ENCODE peak calls at places on chromosomes 2 and 18, in six cellular contexts. One of them, this sample, is unnamed.

GRCh38 chr2:96923810-96924774 is 54.2 kb upstream of the SEMA4C start:
- DNase-seq in ovary: no peak
- DNase-seq in prostate gland: no peak
- DNase-seq in kidney epithelial cell: no peak
- DNase-seq in kidney: no peak
- DNase-seq in stomach: no peak
- DNase-seq in this sample: no peak

GRCh38 chr2:218897394-218898108 is 16.9 kb downstream of the WNT10A start:
- DNase-seq in kidney epithelial cell: no peak
- DNase-seq in prostate gland: no peak
- DNase-seq in stomach: no peak
- DNase-seq in kidney: peak
- DNase-seq in ovary: no peak
- DNase-seq in this sample: no peak

GRCh38 chr2:234162876-234163275 is 112.4 kb downstream of the SPP2 start:
- DNase-seq in ovary: no peak
- DNase-seq in kidney: no peak
- DNase-seq in stomach: no peak
- DNase-seq in kidney epithelial cell: no peak
- DNase-seq in prostate gland: no peak
- DNase-seq in this sample: no peak

GRCh38 chr2:24080721-24081120 is 3.9 kb downstream of the TP53I3 start:
- DNase-seq in kidney: no peak
- DNase-seq in kidney epithelial cell: no peak
- DNase-seq in stomach: no peak
- DNase-seq in prostate gland: no peak
- DNase-seq in ovary: no peak
- DNase-seq in this sample: no peak

GRCh38 chr2:53233759-53234547 is 533.7 kb upstream of the CHAC2 start:
- DNase-seq in ovary: no peak
- DNase-seq in kidney epithelial cell: no peak
- DNase-seq in kidney: no peak
- DNase-seq in prostate gland: no peak
- DNase-seq in stomach: no peak
- DNase-seq in this sample: no peak

GRCh38 chr2:197707316-197708213 is 2.4 kb downstream of the MARS2 start:
- DNase-seq in stomach: no peak
- DNase-seq in kidney: no peak
- DNase-seq in ovary: no peak
- DNase-seq in kidney epithelial cell: peak
- DNase-seq in prostate gland: no peak
- DNase-seq in this sample: no peak

GRCh38 chr2:11307764-11308415 is 36.5 kb downstream of the ROCK2 start:
- DNase-seq in ovary: no peak
- DNase-seq in stomach: no peak
- DNase-seq in prostate gland: no peak
- DNase-seq in kidney epithelial cell: no peak
- DNase-seq in kidney: peak
- DNase-seq in this sample: no peak

GRCh38 chr2:11155326-11156059 is at the start of gene SLC66A3:
- DNase-seq in stomach: no peak
- DNase-seq in kidney epithelial cell: peak
- DNase-seq in ovary: no peak
- DNase-seq in kidney: no peak
- DNase-seq in prostate gland: no peak
- DNase-seq in this sample: peak

GRCh38 chr2:120758181-120759048 is 22.7 kb downstream of the GLI2 start:
- DNase-seq in ovary: peak
- DNase-seq in prostate gland: no peak
- DNase-seq in kidney: peak
- DNase-seq in stomach: peak
- DNase-seq in kidney epithelial cell: no peak
- DNase-seq in this sample: no peak

GRCh38 chr2:161130354-161130753 is 29.9 kb upstream of the TANK start:
- DNase-seq in ovary: no peak
- DNase-seq in kidney epithelial cell: no peak
- DNase-seq in prostate gland: no peak
- DNase-seq in kidney: no peak
- DNase-seq in stomach: no peak
- DNase-seq in this sample: no peak

GRCh38 chr2:109654316-109655050 is 40.3 kb downstream of the SOWAHC start:
- DNase-seq in kidney: no peak
- DNase-seq in prostate gland: no peak
- DNase-seq in kidney epithelial cell: no peak
- DNase-seq in ovary: no peak
- DNase-seq in stomach: no peak
- DNase-seq in this sample: no peak

GRCh38 chr18:44949967-44950366 is 269.3 kb downstream of the SETBP1 start:
- DNase-seq in kidney: no peak
- DNase-seq in prostate gland: no peak
- DNase-seq in stomach: no peak
- DNase-seq in ovary: no peak
- DNase-seq in kidney epithelial cell: no peak
- DNase-seq in this sample: no peak

GRCh38 chr2:127640082-127641072 is 5.6 kb upstream of the GPR17 start:
- DNase-seq in ovary: no peak
- DNase-seq in kidney: no peak
- DNase-seq in kidney epithelial cell: no peak
- DNase-seq in stomach: no peak
- DNase-seq in prostate gland: no peak
- DNase-seq in this sample: no peak

GRCh38 chr2:150601280-150602038 is 114.0 kb upstream of the RND3 start:
- DNase-seq in ovary: no peak
- DNase-seq in kidney: no peak
- DNase-seq in prostate gland: peak
- DNase-seq in kidney epithelial cell: no peak
- DNase-seq in stomach: no peak
- DNase-seq in this sample: peak

GRCh38 chr2:227153766-227154486 is 10.1 kb downstream of the COL4A4 start:
- DNase-seq in kidney: no peak
- DNase-seq in prostate gland: no peak
- DNase-seq in kidney epithelial cell: no peak
- DNase-seq in ovary: no peak
- DNase-seq in stomach: peak
- DNase-seq in this sample: no peak

GRCh38 chr18:11951390-11951851 is 29.9 kb upstream of the IMPA2 start:
- DNase-seq in ovary: no peak
- DNase-seq in kidney epithelial cell: no peak
- DNase-seq in kidney: no peak
- DNase-seq in prostate gland: no peak
- DNase-seq in stomach: no peak
- DNase-seq in this sample: no peak

GRCh38 chr2:36438454-36438977 is 82.9 kb downstream of the CRIM1 start:
- DNase-seq in prostate gland: no peak
- DNase-seq in ovary: no peak
- DNase-seq in stomach: no peak
- DNase-seq in kidney epithelial cell: peak
- DNase-seq in kidney: no peak
- DNase-seq in this sample: peak

GRCh38 chr2:55168221-55169154 is 63.6 kb downstream of the CLHC1 start:
- DNase-seq in kidney: no peak
- DNase-seq in prostate gland: peak
- DNase-seq in stomach: peak
- DNase-seq in kidney epithelial cell: no peak
- DNase-seq in ovary: peak
- DNase-seq in this sample: peak

GRCh38 chr2:30472326-30472725 is 25.3 kb downstream of the LCLAT1 start:
- DNase-seq in kidney: no peak
- DNase-seq in stomach: no peak
- DNase-seq in kidney epithelial cell: no peak
- DNase-seq in prostate gland: no peak
- DNase-seq in ovary: no peak
- DNase-seq in this sample: no peak
- TF ChIP-seq CTCF in kidney: no peak
- TF ChIP-seq CTCF in stomach: no peak
- TF ChIP-seq CTCF in kidney epithelial cell: no peak
- TF ChIP-seq CTCF in prostate gland: no peak
- TF ChIP-seq CTCF in ovary: no peak
- TF ChIP-seq CTCF in this sample: no peak

GRCh38 chr18:65751145-65752085 is 603 bp downstream of the CDH7 start:
- DNase-seq in stomach: no peak
- DNase-seq in ovary: no peak
- DNase-seq in kidney: peak
- DNase-seq in prostate gland: peak
- DNase-seq in kidney epithelial cell: no peak
- DNase-seq in this sample: no peak
- H3K4me3 ChIP-seq in stomach: no peak
- H3K4me3 ChIP-seq in ovary: no peak
- H3K4me3 ChIP-seq in kidney: no peak
- H3K4me3 ChIP-seq in prostate gland: peak
- H3K4me3 ChIP-seq in kidney epithelial cell: peak
- H3K4me3 ChIP-seq in this sample: no peak

DNA sequence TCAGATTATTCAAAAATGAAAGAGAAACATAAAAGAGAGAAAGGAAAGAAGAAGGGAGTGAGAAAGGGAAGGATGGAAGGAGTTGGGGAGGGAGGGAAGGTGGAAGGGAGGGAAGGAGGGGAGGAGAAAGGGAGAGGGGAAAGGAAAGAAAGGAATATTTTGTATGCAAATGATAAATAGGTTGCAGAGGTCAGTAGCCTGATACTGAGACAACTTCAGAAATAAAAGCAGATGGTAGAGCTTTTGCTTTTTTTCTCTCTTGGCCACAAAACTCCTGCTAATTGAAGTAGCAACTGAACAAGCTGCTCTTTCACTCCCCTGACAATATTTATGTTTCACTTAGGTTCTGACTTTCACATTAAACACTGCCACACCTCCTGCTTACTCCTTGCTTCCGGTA is 598.3 kb downstream of the NRXN1 start:
- DNase-seq in ovary: no peak
- DNase-seq in prostate gland: no peak
- DNase-seq in stomach: no peak
- DNase-seq in kidney: no peak
- DNase-seq in kidney epithelial cell: no peak
- DNase-seq in this sample: no peak
- TF ChIP-seq CTCF in ovary: no peak
- TF ChIP-seq CTCF in prostate gland: no peak
- TF ChIP-seq CTCF in stomach: no peak
- TF ChIP-seq CTCF in kidney: no peak
- TF ChIP-seq CTCF in kidney epithelial cell: no peak
- TF ChIP-seq CTCF in this sample: no peak

GRCh38 chr18:62085766-62086165 is 101.1 kb downstream of the PIGN start:
- DNase-seq in stomach: no peak
- DNase-seq in kidney epithelial cell: no peak
- DNase-seq in ovary: no peak
- DNase-seq in kidney: no peak
- DNase-seq in prostate gland: no peak
- DNase-seq in this sample: no peak

GRCh38 chr18:62091487-62092120 is 95.3 kb downstream of the PIGN start:
- DNase-seq in stomach: no peak
- DNase-seq in kidney: no peak
- DNase-seq in kidney epithelial cell: no peak
- DNase-seq in ovary: no peak
- DNase-seq in prostate gland: no peak
- DNase-seq in this sample: no peak

GRCh38 chr18:62089174-62089573 is 97.7 kb downstream of the PIGN start:
- DNase-seq in prostate gland: no peak
- DNase-seq in stomach: no peak
- DNase-seq in kidney: no peak
- DNase-seq in kidney epithelial cell: no peak
- DNase-seq in ovary: no peak
- DNase-seq in this sample: no peak

DNA sequence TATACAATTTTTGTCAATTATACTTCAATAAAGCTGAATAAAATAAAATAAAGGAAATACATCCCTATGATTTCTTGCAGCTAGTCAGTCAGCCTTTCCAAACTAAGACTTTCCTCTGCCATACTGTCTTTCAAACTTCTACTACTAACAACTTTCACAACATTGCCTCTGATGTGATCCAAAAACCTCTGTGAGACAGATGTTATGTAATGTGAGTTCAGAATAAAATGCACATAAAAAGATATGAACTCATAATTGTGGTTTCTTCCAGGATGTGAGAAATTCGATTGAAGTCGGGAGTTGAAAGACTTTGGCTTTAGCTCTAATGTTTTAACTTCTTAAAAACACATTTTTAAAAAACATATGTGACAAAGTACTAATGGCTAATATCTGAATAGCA is 98.7 kb downstream of the PIGN start:
- DNase-seq in kidney: no peak
- DNase-seq in ovary: no peak
- DNase-seq in kidney epithelial cell: no peak
- DNase-seq in prostate gland: no peak
- DNase-seq in stomach: no peak
- DNase-seq in this sample: peak
- H3K4me3 ChIP-seq in kidney: no peak
- H3K4me3 ChIP-seq in ovary: no peak
- H3K4me3 ChIP-seq in kidney epithelial cell: no peak
- H3K4me3 ChIP-seq in prostate gland: no peak
- H3K4me3 ChIP-seq in stomach: no peak
- H3K4me3 ChIP-seq in this sample: no peak

DNA sequence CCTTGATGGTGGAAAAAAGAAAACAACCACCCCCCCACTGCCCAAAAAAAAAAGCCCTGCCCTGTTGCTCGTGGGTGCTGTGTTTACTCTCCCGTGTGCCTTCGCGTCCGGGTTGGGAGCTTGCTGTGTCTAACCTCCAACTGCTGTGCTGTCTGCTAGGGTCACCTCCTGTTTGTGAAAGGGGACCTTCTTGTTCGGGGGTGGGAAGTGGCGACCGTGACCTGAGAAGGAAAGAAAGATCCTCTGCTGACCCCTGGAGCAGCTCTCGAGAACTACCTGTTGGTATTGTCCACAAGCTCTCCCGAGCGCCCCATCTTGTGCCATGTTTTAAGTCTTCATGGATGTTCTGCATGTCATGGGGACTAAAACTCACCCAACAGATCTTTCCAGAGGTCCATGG is 28.0 kb downstream of the MAL start:
- DNase-seq in kidney epithelial cell: no peak
- DNase-seq in kidney: no peak
- DNase-seq in stomach: no peak
- DNase-seq in ovary: no peak
- DNase-seq in prostate gland: no peak
- DNase-seq in this sample: no peak
- TF ChIP-seq CTCF in kidney epithelial cell: peak
- TF ChIP-seq CTCF in kidney: no peak
- TF ChIP-seq CTCF in stomach: peak
- TF ChIP-seq CTCF in ovary: no peak
- TF ChIP-seq CTCF in prostate gland: no peak
- TF ChIP-seq CTCF in this sample: no peak

GRCh38 chr2:235170536-235171510 is 219.0 kb downstream of the SH3BP4 start:
- DNase-seq in stomach: no peak
- DNase-seq in ovary: no peak
- DNase-seq in prostate gland: no peak
- DNase-seq in kidney epithelial cell: peak
- DNase-seq in kidney: no peak
- DNase-seq in this sample: peak
- H3K4me3 ChIP-seq in stomach: no peak
- H3K4me3 ChIP-seq in ovary: no peak
- H3K4me3 ChIP-seq in prostate gland: no peak
- H3K4me3 ChIP-seq in kidney epithelial cell: no peak
- H3K4me3 ChIP-seq in kidney: no peak
- H3K4me3 ChIP-seq in this sample: no peak

This sample was measured in BJ.